ENCODE peak calls at places on chromosomes 2 and 18, in eight cellular contexts. P is stimulated activated CD4-positive, alpha-beta T cell treated with anti-CD3 and anti-CD28 coated beads, Interleukin-1b, Interleukin-23, amount 100 ng/mL, for 48 hours; Y is astrocyte; F is COR-L47; I is K562; N is DND-41; S is left cardiac atrium; J is NCI-H510A treated with DMSO at 0.1 percent for 48 hours. W is an unnamed sample.

GRCh38 chr2:15734871-15735737 is 143.4 kb downstream of the DDX1 start:
- DNase-seq in F (no peak), P (no peak), Y (peak), S (no peak), N (no peak), I (no peak), J (no peak), W (no peak)

GRCh38 chr2:150480971-150481830 is 6.3 kb downstream of the RND3 start:
- DNase-seq in P (no peak), I (no peak), F (no peak), N (no peak), Y (no peak), J (no peak), S (no peak), W (no peak)

GRCh38 chr2:46913471-46914381 is 1.9 kb downstream of the MCFD2 start:
- DNase-seq in P (no peak), S (peak), J (no peak), Y (peak), F (no peak), N (no peak), I (peak), W (no peak)

GRCh38 chr2:235595420-235596010 is 101.7 kb downstream of the AGAP1 start:
- DNase-seq in F (peak), J (peak), N (peak), P (peak), I (peak), S (peak), Y (peak), W (peak)

GRCh38 chr18:57143265-57143664 is 3.6 kb upstream of the BOD1L2 start:
- DNase-seq in Y (no peak), N (no peak), P (no peak), J (no peak), S (no peak), F (no peak), I (no peak), W (no peak)

GRCh38 chr2:111930875-111931274 is 32.5 kb downstream of the MERTK start:
- DNase-seq in S (no peak), P (peak), N (no peak), Y (peak), J (no peak), I (no peak), F (no peak), W (no peak)

GRCh38 chr2:181304011-181304844 is 153.0 kb upstream of the ITGA4 start:
- DNase-seq in I (no peak), J (no peak), Y (no peak), F (no peak), S (no peak), P (no peak), N (peak), W (no peak)

GRCh38 chr2:135685361-135685760 is 56.3 kb upstream of the UBXN4 start:
- DNase-seq in P (no peak), Y (peak), I (no peak), J (no peak), S (no peak), N (no peak), F (no peak), W (no peak)

GRCh38 chr18:13998571-13998970 is 83.2 kb upstream of the MC2R start:
- DNase-seq in S (no peak), N (no peak), I (no peak), P (no peak), Y (no peak), F (no peak), J (no peak), W (no peak)

GRCh38 chr2:148303166-148303565 is 282.3 kb downstream of the MBD5 start:
- DNase-seq in I (no peak), S (no peak), J (no peak), P (no peak), F (peak), N (no peak), Y (no peak), W (no peak)

GRCh38 chr2:112048887-112049286 is 6.2 kb upstream of the TMEM87B start:
- DNase-seq in I (peak), J (peak), P (no peak), S (no peak), N (peak), F (peak), Y (peak), W (peak)

GRCh38 chr2:132438650-132439030 is 22.0 kb downstream of the GPR39 start:
- DNase-seq in J (no peak), I (no peak), P (peak), Y (peak), S (no peak), N (no peak), F (no peak), W (no peak)

GRCh38 chr2:162073776-162074578 is at the start of gene DPP4:
- DNase-seq in N (peak), Y (no peak), S (peak), J (peak), P (peak), I (no peak), F (no peak), W (peak)

GRCh38 chr2:136135924-136136906 is 18.3 kb upstream of the CXCR4 start:
- DNase-seq in I (no peak), N (peak), Y (peak), S (no peak), J (no peak), F (peak), P (peak), W (peak)

GRCh38 chr18:76502551-76502950 is 7.5 kb upstream of the ZNF516 start:
- DNase-seq in P (no peak), F (no peak), Y (no peak), I (no peak), J (no peak), N (no peak), S (no peak), W (no peak)